ENCODE peak calls at places on chromosomes 7 and 10, in eight cellular contexts. E is H9, B is SK-N-SH, G is PC-3, M is DND-41, D is IMR-90, W is endothelial cell of umbilical vein, Y is neural progenitor cell. H is an unnamed sample.

GRCh38 chr7:76259124-76260086 is 43.1 kb upstream of the HSPB1 start:
- DNase-seq in E (no peak), B (peak; percentile 81), G (no peak), M (no peak), D (no peak), W (no peak), Y (peak; percentile 76), H (no peak)

GRCh38 chr7:17934094-17934493 is 6.2 kb downstream of the SNX13 start:
- DNase-seq in E (no peak), B (no peak), G (no peak), M (no peak), D (no peak), W (no peak), Y (no peak), H (no peak)

GRCh38 chr10:15175587-15175986 is 7.1 kb upstream of the NMT2 start:
- DNase-seq in E (no peak), B (no peak), G (no peak), M (no peak), D (no peak), W (no peak), Y (no peak), H (no peak)

GRCh38 chr7:94980418-94981142 is 73.2 kb downstream of the PPP1R9A start:
- DNase-seq in E (no peak), B (no peak), G (no peak), M (no peak), D (no peak), W (no peak), Y (no peak), H (no peak)

GRCh38 chr7:35420657-35421056 is 166.8 kb upstream of the TBX20 start:
- DNase-seq in E (no peak), B (no peak), G (peak; percentile 8), M (no peak), D (peak; percentile 1), W (peak; percentile 2), Y (no peak), H (no peak)

GRCh38 chr10:11242443-11243386 is 225.0 kb downstream of the CELF2 start:
- DNase-seq in E (no peak), B (no peak), G (no peak), M (peak; percentile 37), D (peak; percentile 62), W (peak; percentile 12), Y (no peak), H (no peak)

GRCh38 chr7:18890885-18891621 is 226.4 kb downstream of the TWIST1 start:
- DNase-seq in E (no peak), B (no peak), G (no peak), M (no peak), D (peak; percentile 39), W (peak; percentile 43), Y (no peak), H (no peak)

GRCh38 chr10:48543445-48543844 is 61.4 kb downstream of the ARHGAP22 start:
- DNase-seq in E (peak; percentile 22), B (no peak), G (peak; percentile 43), M (no peak), D (peak; percentile 21), W (no peak), Y (no peak), H (no peak)

GRCh38 chr10:87734987-87735827 is 75.5 kb downstream of the PAPSS2 start:
- DNase-seq in E (peak; percentile 85), B (peak; percentile 66), G (peak; percentile 64), M (no peak), D (peak; percentile 51), W (peak; percentile 70), Y (peak; percentile 93), H (peak; percentile 18)

GRCh38 chr10:86757110-86757790 is 831 bp downstream of the BMPR1A start:
- DNase-seq in E (no peak), B (no peak), G (peak; percentile 65), M (peak; percentile 26), D (peak; percentile 65), W (no peak), Y (peak; percentile 61), H (peak; percentile 51)

GRCh38 chr7:155844526-155844925 is 32.3 kb upstream of the SHH start:
- DNase-seq in E (no peak), B (no peak), G (no peak), M (no peak), D (no peak), W (no peak), Y (no peak), H (no peak)

GRCh38 chr10:72068901-72069446 is 19.4 kb downstream of the SPOCK2 start:
- DNase-seq in E (no peak), B (peak; percentile 80), G (no peak), M (no peak), D (no peak), W (no peak), Y (no peak), H (no peak)
- H3K9ac ChIP-seq in E (no peak overlapping the region), B (no peak overlapping the region), G (no peak overlapping the region), M (no peak overlapping the region), D (no peak overlapping the region), W (no peak overlapping the region), Y (no peak overlapping the region), H (no peak overlapping the region)

GRCh38 chr7:146116452-146117219 is at the start of gene CNTNAP2:
- DNase-seq in E (peak; percentile 81), B (peak; percentile 86), G (peak; percentile 3), M (no peak), D (no peak), W (no peak), Y (peak; percentile 85), H (no peak)
- TF ChIP-seq CTCF in E (no peak), B (peak; percentile 14), G (no peak), M (no peak), D (no peak), W (no peak), Y (peak; percentile 13), H (no peak)

GRCh38 chr7:7535688-7536087 is at the start of gene COL28A1:
- DNase-seq in E (no peak), B (no peak), G (no peak), M (no peak), D (no peak), W (no peak), Y (no peak), H (no peak)

GRCh38 chr7:7536396-7537019 is 835 bp upstream of the COL28A1 start:
- DNase-seq in E (no peak), B (no peak), G (peak; percentile 22), M (no peak), D (no peak), W (no peak), Y (no peak), H (no peak)

GRCh38 chr7:7537711-7538110 is 2.0 kb upstream of the COL28A1 start:
- DNase-seq in E (no peak), B (no peak), G (no peak), M (no peak), D (no peak), W (no peak), Y (no peak), H (no peak)

GRCh38 chr7:7529328-7529727 is 6.3 kb downstream of the COL28A1 start:
- DNase-seq in E (no peak), B (no peak), G (peak; percentile 58), M (no peak), D (no peak), W (no peak), Y (no peak), H (no peak)

DNA sequence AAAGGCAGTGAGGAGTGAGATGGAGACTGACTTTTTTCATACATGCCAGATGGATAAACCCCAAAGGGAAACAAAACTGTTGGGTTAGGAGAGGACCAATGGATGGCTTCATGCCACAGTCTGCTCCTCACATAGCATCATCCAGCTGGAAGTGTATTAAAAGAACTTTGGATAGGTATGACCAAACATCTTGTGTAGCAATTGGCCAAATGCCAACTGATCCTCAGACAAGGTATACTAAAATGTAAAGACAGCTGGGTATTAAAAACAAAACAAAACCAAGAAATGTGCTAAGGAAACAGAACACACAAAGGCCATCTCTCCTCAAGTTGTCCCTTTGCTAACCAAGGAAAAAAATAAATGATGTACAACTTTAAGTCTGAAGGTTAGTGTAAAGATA is 1.6 kb downstream of the COL28A1 start:
- DNase-seq in E (no peak), B (no peak), G (no peak), M (no peak), D (no peak), W (no peak), Y (no peak), H (no peak)
- H4K20me1 ChIP-seq in E (no peaks in the 10 kb centered on the region), B (no peaks in the 10 kb centered on the region), G (no peaks in the 10 kb centered on the region), M (no peaks in the 10 kb centered on the region), D (no peaks in the 10 kb centered on the region), W (no peaks in the 10 kb centered on the region), Y (no peaks in the 10 kb centered on the region), H (no peaks in the 10 kb centered on the region)

GRCh38 chr7:151754142-151754590 is 122.7 kb downstream of the PRKAG2 start:
- DNase-seq in E (peak; percentile 96), B (peak; percentile 85), G (peak; percentile 96), M (peak; percentile 39), D (peak; percentile 99), W (peak; percentile 97), Y (peak; percentile 93), H (peak; percentile 94)
- H3K9ac ChIP-seq in E (no peak overlapping the region), B (no peak overlapping the region), G (no peak overlapping the region), M (no peak overlapping the region), D (no peak overlapping the region), W (peak overlapping the region; percentile 36), Y (no peak overlapping the region), H (no peak overlapping the region)

DNA sequence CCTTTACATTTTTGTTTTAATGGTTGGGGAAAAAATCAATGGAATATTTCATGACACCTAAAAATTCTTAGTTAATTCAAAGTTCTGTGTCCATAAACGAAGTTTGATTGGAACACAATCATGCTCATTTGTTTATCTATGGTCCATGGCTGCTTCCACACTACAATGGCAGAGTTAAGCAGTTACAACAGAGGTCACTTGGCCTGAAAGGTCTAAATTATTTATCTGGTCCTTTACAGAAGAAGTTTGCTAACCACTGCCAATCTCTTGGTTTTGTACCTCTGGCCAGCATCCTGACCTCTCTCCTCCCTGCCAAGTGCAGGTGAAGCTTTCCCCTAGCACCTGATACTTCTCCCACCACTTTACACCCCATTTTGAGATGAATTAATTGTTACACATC is 61.5 kb downstream of the SRPK2 start:
- DNase-seq in E (no peak), B (no peak), G (no peak), M (no peak), D (no peak), W (no peak), Y (no peak), H (no peak)
- TF ChIP-seq CTCF in E (no peak), B (no peak), G (no peak), M (no peak), D (no peak), W (no peak), Y (no peak), H (no peak)

GRCh38 chr10:69124558-69125121 is 662 bp downstream of the VPS26A start:
- DNase-seq in E (peak; percentile 41), B (peak; percentile 44), G (peak; percentile 73), M (peak; percentile 64), D (peak; percentile 64), W (peak; percentile 73), Y (peak; percentile 50), H (peak; percentile 73)

GRCh38 chr10:69125554-69125953 is 1.6 kb downstream of the VPS26A start:
- DNase-seq in E (no peak), B (no peak), G (no peak), M (no peak), D (no peak), W (no peak), Y (no peak), H (no peak)

GRCh38 chr10:69130251-69130650 is 6.3 kb downstream of the VPS26A start:
- DNase-seq in E (no peak), B (no peak), G (no peak), M (no peak), D (peak; percentile 40), W (no peak), Y (no peak), H (peak; percentile 16)
- H4K20me1 ChIP-seq in E (no peaks in the 10 kb centered on the region), B (peaks cover 50% of the 10 kb centered on the region), G (peaks cover 21% of the 10 kb centered on the region), M (peaks cover 14% of the 10 kb centered on the region), D (peaks cover 37% of the 10 kb centered on the region), W (peaks cover 7% of the 10 kb centered on the region), Y (peaks cover 31% of the 10 kb centered on the region), H (no peaks in the 10 kb centered on the region)

GRCh38 chr7:143299840-143300239 is 11.7 kb downstream of the CASP2 start:
- DNase-seq in E (peak; percentile 57), B (peak; percentile 72), G (peak; percentile 52), M (peak; percentile 52), D (no peak), W (peak; percentile 29), Y (peak; percentile 56), H (no peak)
- H3K9ac ChIP-seq in E (no peak overlapping the region), B (no peak overlapping the region), G (no peak overlapping the region), M (no peak overlapping the region), D (no peak overlapping the region), W (no peak overlapping the region), Y (no peak overlapping the region), H (no peak overlapping the region)